ENCODE peak calls at places on chromosomes 6 and 20, in six cellular contexts. L is endothelial cell of umbilical vein, U is heart right ventricle, O is pancreas, B is H1, P is adrenal gland. R is an unnamed sample. For H3K9me3 and H3K4me1, the result is how much of the 10 kb centered on the place peaks cover.

GRCh38 chr6:144756469-144756868 is 471.3 kb downstream of the UTRN start:
- DNase-seq in U (no peak), P (no peak), B (no peak), O (no peak), L (peak), R (no peak)

GRCh38 chr6:156107514-156108150 is 652.0 kb upstream of the NOX3 start:
- DNase-seq in U (no peak), P (no peak), O (no peak), L (no peak), B (no peak), R (no peak)

GRCh38 chr6:136591617-136592016 is 41.4 kb upstream of the MAP7 start:
- DNase-seq in L (no peak), P (no peak), U (no peak), B (no peak), O (no peak), R (no peak)

GRCh38 chr6:132760256-132760655 is 2.6 kb upstream of the VNN2 start:
- DNase-seq in U (no peak), O (no peak), B (no peak), P (no peak), L (no peak), R (no peak)

GRCh38 chr6:137043710-137044365 is 927 bp downstream of the IL20RA start:
- DNase-seq in P (peak), U (no peak), O (no peak), B (no peak), L (peak), R (peak)

GRCh38 chr20:59269396-59270025 is 30.9 kb upstream of the EDN3 start:
- DNase-seq in U (no peak), P (no peak), L (no peak), O (no peak), B (no peak), R (no peak)

GRCh38 chr6:148598690-148599089 is 148.1 kb upstream of the UST start:
- DNase-seq in O (no peak), B (no peak), P (no peak), U (no peak), L (no peak), R (no peak)

GRCh38 chr20:6767536-6768227 is at the start of gene BMP2:
- DNase-seq in B (peak), U (peak), P (peak), O (peak), L (peak), R (peak)

GRCh38 chr6:63560806-63561672 is 11.2 kb upstream of the LOC128125822 start:
- DNase-seq in U (no peak), P (no peak), L (no peak), O (no peak), B (no peak), R (no peak)

GRCh38 chr6:72461144-72461543 is 160.7 kb upstream of the KCNQ5 start:
- DNase-seq in P (no peak), O (no peak), B (no peak), L (no peak), U (no peak), R (no peak)

GRCh38 chr6:138101946-138102731 is 5.1 kb downstream of the PERP start:
- DNase-seq in L (no peak), B (no peak), U (no peak), O (no peak), P (no peak), R (no peak)

GRCh38 chr20:61814726-61815125 is 251.0 kb downstream of the TAF4 start:
- DNase-seq in O (no peak), L (no peak), B (no peak), P (no peak), U (no peak), R (no peak)

GRCh38 chr6:144149894-144150672 is at the start of gene STX11:
- DNase-seq in P (peak), U (peak), O (peak), L (peak), B (peak), R (peak)

GRCh38 chr6:143399176-143399575 is 51.3 kb downstream of the ADAT2 start:
- DNase-seq in L (no peak), U (no peak), O (no peak), P (no peak), B (no peak), R (no peak)

GRCh38 chr6:137764464-137764863 is 102.6 kb upstream of the TNFAIP3 start:
- DNase-seq in U (no peak), B (no peak), L (peak), P (no peak), O (no peak), R (peak)

GRCh38 chr6:26197736-26198625 is 110.8 kb downstream of the HFE start:
- DNase-seq in L (peak), O (no peak), U (no peak), B (no peak), P (peak), R (peak)

GRCh38 chr20:56151834-56152233 is 96.7 kb upstream of the MC3R start:
- DNase-seq in U (no peak), L (no peak), P (no peak), B (no peak), O (no peak), R (no peak)
- H3K9me3 ChIP-seq in U (under half), L (under half), P (under half), B (half or more), O (under half), R (under half)

DNA sequence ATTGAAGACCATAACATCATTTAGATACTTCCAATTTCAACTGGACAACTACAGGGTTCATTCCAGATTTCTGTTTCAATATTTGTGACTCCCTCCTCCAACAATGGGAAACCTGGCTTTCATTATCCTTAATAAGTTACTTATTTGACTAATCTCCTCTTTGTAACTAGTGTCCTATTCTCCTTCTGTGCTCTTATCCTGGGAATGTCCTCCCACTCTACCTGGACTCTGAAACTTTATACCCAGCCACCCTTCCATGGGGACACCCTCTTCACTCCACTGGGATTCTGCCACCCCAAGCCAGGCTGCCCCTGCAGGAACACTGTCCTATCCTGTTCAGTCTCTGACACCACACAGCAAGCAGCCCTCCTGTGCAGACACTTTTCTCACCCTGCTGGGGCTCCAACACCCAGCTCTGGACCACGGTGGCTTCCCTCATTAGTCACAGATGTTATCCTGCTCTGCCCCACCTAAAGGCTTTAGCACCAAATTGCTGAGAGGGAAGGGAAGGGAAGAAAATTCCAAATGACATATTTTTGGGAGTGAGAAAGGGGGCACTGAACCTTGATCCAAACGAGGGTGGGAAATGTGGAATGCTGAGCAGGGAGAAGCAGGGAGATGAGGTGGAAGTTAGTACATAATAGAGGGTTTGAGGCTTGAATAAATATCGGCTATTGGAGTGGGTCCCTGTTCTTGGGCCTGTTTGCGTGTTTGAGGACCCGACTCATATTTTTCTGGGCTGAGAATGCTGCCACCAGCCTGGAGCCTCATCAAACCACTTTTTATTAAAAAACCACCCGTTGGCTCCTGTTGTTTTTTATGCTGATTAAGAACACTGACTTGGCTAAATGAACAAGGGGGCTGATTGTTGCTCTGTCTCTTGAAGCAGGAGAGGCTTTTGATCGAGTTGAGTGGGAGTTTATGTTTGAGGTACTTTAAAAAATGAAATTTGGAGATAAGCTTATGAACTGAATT is 54.0 kb upstream of the AKIRIN2 start:
- DNase-seq in O (no peak), U (no peak), P (no peak), L (no peak), B (no peak), R (no peak)
- H3K4me1 ChIP-seq in O (under half), U (under half), P (under half), L (under half), B (under half), R (under half)

DNA sequence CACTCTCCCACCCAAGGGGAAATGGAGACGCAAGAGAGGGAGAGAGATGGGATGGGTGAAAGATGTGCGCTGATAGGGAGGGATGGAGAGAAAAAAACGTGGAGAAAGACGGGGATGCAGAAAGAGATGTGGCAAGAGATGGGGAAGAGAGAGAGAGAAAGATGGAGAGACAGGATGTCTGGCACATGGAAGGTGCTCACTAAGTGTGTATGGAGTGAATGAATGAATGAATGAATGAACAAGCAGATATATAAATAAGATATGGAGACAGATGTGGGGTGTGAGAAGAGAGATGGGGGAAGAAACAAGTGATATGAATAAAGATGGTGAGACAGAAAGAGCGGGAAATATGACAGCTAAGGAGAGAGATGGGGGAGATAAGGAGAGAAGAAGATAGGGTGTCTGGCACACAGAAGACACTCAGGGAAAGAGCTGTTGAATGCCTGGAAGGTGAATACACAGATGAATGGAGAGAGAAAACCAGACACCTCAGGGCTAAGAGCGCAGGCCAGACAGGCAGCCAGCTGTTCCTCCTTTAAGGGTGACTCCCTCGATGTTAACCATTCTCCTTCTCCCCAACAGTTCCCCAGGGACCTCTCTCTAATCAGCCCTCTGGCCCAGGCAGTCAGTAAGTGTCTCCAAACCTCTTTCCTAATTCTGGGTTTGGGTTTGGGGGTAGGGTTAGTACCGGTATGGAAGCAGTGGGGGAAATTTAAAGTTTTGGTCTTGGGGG is 753 bp downstream of the TNF start:
- DNase-seq in B (no peak), U (no peak), O (no peak), P (no peak), L (no peak), R (peak)
- H3K27ac ChIP-seq in B (no peak), U (peak), O (no peak), P (no peak), L (no peak), R (no peak)

DNA sequence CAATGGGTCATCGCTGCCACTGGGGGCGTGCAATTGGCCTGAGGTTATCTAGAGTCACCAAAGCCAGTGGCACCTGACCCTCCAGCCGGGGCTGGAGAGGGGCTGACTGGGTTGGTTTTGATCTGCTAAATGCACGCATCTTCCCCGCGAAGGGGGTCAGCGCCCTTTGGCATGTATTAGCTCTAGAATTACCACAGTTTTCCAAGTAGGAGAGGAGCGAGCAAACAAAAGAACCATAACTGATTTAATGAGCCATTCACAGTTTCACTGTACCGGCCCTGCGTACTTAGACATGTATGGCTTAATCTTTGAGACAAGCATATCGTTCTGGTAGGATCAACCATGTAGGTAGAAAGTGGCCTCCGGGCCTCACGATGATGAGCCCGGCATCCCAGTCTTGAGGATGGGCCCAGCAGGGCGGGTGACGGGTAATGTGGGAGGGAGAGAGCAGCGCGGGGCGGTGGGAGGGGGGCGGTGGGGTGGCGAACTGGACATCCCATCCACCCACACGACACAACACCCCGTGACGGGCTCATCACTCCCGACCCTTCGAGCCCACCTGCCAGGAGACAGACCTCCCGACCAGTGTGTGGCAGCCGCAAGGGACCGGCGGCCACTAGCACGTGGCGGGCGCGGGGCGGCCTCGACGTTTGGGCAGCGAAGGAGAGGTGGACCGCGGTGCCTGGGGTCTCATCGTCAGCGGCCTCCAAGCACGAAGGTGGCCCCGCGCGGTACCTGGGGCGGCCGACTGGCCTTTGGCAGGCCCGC is 1957.5 kb upstream of the DEFB115 start:
- DNase-seq in U (no peak), B (no peak), O (no peak), L (no peak), P (no peak), R (no peak)
- H3K9me3 ChIP-seq in U (under half), B (half or more), O (under half), L (under half), P (under half), R (under half)

GRCh38 chr6:163565140-163565539 is 150.6 kb downstream of the QKI start:
- DNase-seq in U (no peak), L (no peak), P (no peak), O (no peak), B (no peak), R (no peak)
- H3K4me1 ChIP-seq in U (under half), L (under half), P (under half), O (under half), B (under half), R (under half)

GRCh38 chr6:121886223-121886830 is 450.9 kb downstream of the GJA1 start:
- DNase-seq in O (no peak), L (no peak), U (no peak), P (no peak), B (no peak), R (peak)

GRCh38 chr6:121881974-121882667 is 446.7 kb downstream of the GJA1 start:
- DNase-seq in U (no peak), L (no peak), P (no peak), O (no peak), B (no peak), R (no peak)

GRCh38 chr6:121885399-121886152 is 450.1 kb downstream of the GJA1 start:
- DNase-seq in P (no peak), L (no peak), B (no peak), U (no peak), O (no peak), R (peak)

GRCh38 chr6:121884056-121884455 is 448.6 kb downstream of the GJA1 start:
- DNase-seq in P (no peak), B (no peak), O (no peak), U (no peak), L (no peak), R (no peak)

GRCh38 chr6:121884621-121885020 is 449.2 kb downstream of the GJA1 start:
- DNase-seq in U (no peak), O (no peak), L (no peak), P (no peak), B (no peak), R (no peak)
- H3K27ac ChIP-seq in U (no peak), O (no peak), L (no peak), P (no peak), B (no peak), R (no peak)

GRCh38 chr6:168618546-168619315 is 177.7 kb downstream of the SMOC2 start:
- DNase-seq in B (no peak), U (no peak), O (no peak), L (no peak), P (no peak), R (no peak)
- H3K9me3 ChIP-seq in B (under half), U (under half), O (under half), L (under half), P (under half), R (under half)